ENCODE peak calls at places on chromosomes 2 and 18, in four cellular contexts. P is stimulated activated CD4-positive, alpha-beta T cell treated with anti-CD3 and anti-CD28 coated beads, Interleukin-2, amount 100 ng/mL, for 48 hours; A is activated CD8-positive, alpha-beta memory T cell treated with anti-CD3 and anti-CD28 coated beads for 24 hours; E is T-helper 9 cell. W is an unnamed sample.

GRCh38 chr2:129767346-129767745 is 212.1 kb upstream of the RAB6C start:
- DNase-seq in P (no peak), A (no peak), E (no peak), W (no peak)

GRCh38 chr2:225637199-225637598 is 237.7 kb downstream of the NYAP2 start:
- DNase-seq in P (no peak), A (no peak), E (no peak), W (no peak)

GRCh38 chr2:144834954-144835633 is 315.2 kb upstream of the ZEB2 start:
- DNase-seq in P (no peak), A (no peak), E (no peak), W (no peak)

GRCh38 chr2:190683802-190684201 is 34.9 kb downstream of the NAB1 start:
- DNase-seq in P (no peak), A (no peak), E (no peak), W (no peak)

GRCh38 chr2:112048887-112049286 is 6.2 kb upstream of the TMEM87B start:
- DNase-seq in P (peak), A (no peak), E (no peak), W (no peak)

GRCh38 chr2:136645458-136645857 is 119.9 kb upstream of the THSD7B start:
- DNase-seq in P (no peak), A (no peak), E (no peak), W (no peak)

GRCh38 chr2:223734346-223734745 is 103.0 kb downstream of the AP1S3 start:
- DNase-seq in P (no peak), A (no peak), E (no peak), W (no peak)

GRCh38 chr2:176613358-176614032 is 344.3 kb downstream of the MTX2 start:
- DNase-seq in P (no peak), A (no peak), E (no peak), W (no peak)

GRCh38 chr2:29562896-29563295 is 358.5 kb downstream of the ALK start:
- DNase-seq in P (no peak), A (no peak), E (no peak), W (no peak)

GRCh38 chr2:121405233-121405632 is 120.2 kb upstream of the TFCP2L1 start:
- DNase-seq in P (no peak), A (no peak), E (no peak), W (no peak)

GRCh38 chr18:37218022-37218590 is 347.5 kb downstream of the CELF4 start:
- DNase-seq in P (no peak), A (no peak), E (no peak), W (no peak)

GRCh38 chr2:9483107-9483506 is 8.8 kb downstream of the IAH1 start:
- DNase-seq in P (no peak), A (no peak), E (no peak), W (no peak)

GRCh38 chr2:206361407-206362045 is 81.8 kb upstream of the ADAM23 start:
- DNase-seq in P (peak), A (no peak), E (no peak), W (peak)

GRCh38 chr2:25286723-25287483 is 54.8 kb downstream of the DNMT3A start:
- DNase-seq in P (no peak), A (no peak), E (no peak), W (no peak)